ENCODE peak calls at places on chromosomes 3 and 15, in five cellular contexts. G, I, F, E and D are unnamed samples. For H3K4me1, the result is how much of the 10 kb centered on the place peaks cover.

GRCh38 chr3:114775395-114775794 is 371.7 kb downstream of the ZBTB20 start:
- DNase-seq in G (peak), I (no peak), F (no peak), E (no peak), D (no peak)

GRCh38 chr3:65619391-65620298 is 419.1 kb downstream of the MAGI1 start:
- DNase-seq in G (peak), I (no peak), F (no peak), E (no peak), D (no peak)

GRCh38 chr3:30473374-30474051 is 132.9 kb upstream of the TGFBR2 start:
- DNase-seq in G (peak), I (no peak), F (peak), E (peak), D (no peak)

GRCh38 chr3:46334911-46335478 is 18.9 kb upstream of the CCR2 start:
- DNase-seq in G (peak), I (no peak), F (peak), E (no peak), D (no peak)

GRCh38 chr15:100665570-100665969 is 63.2 kb downstream of the ASB7 start:
- DNase-seq in G (peak), I (no peak), F (no peak), E (no peak), D (no peak)

GRCh38 chr3:122030381-122031122 is 8.5 kb upstream of the ILDR1 start:
- DNase-seq in G (peak), I (no peak), F (no peak), E (no peak), D (no peak)

GRCh38 chr3:49703443-49703927 is 14.1 kb downstream of the RNF123 start:
- DNase-seq in G (peak), I (no peak), F (peak), E (peak), D (peak)

GRCh38 chr3:107927361-107928083 is 163.3 kb downstream of the CD47 start:
- DNase-seq in G (peak), I (no peak), F (peak), E (peak), D (peak)

GRCh38 chr3:195859061-195859845 is 47.5 kb upstream of the MUC4 start:
- DNase-seq in G (peak), I (peak), F (peak), E (peak), D (peak)

GRCh38 chr3:59266551-59266950 is 216.7 kb upstream of the CFAP20DC start:
- DNase-seq in G (peak), I (no peak), F (peak), E (no peak), D (no peak)

GRCh38 chr3:103924544-103924943 is 1442.2 kb upstream of the ALCAM start:
- DNase-seq in G (no peak), I (no peak), F (no peak), E (no peak), D (no peak)

GRCh38 chr3:42117175-42118008 is 26.2 kb downstream of the TRAK1 start:
- DNase-seq in G (peak), I (no peak), F (peak), E (peak), D (peak)

GRCh38 chr3:66394261-66395249 is 106.3 kb downstream of the LRIG1 start:
- DNase-seq in G (peak), I (peak), F (no peak), E (no peak), D (no peak)

GRCh38 chr3:146129750-146130149 is 31.2 kb downstream of the PLOD2 start:
- DNase-seq in G (no peak), I (no peak), F (no peak), E (no peak), D (no peak)

GRCh38 chr3:120147072-120147871 is 53.0 kb upstream of the GSK3B start:
- DNase-seq in G (no peak), I (no peak), F (peak), E (no peak), D (peak)

GRCh38 chr3:14478943-14479550 is 61.1 kb downstream of the GRIP2 start:
- DNase-seq in G (no peak), I (no peak), F (no peak), E (no peak), D (no peak)

GRCh38 chr3:187987919-187988318 is 166.0 kb upstream of the LPP start:
- DNase-seq in G (no peak), I (no peak), F (no peak), E (no peak), D (no peak)

GRCh38 chr3:55191911-55192787 is 264.3 kb upstream of the LRTM1 start:
- DNase-seq in G (peak), I (no peak), F (peak), E (no peak), D (no peak)

GRCh38 chr15:77002954-77003912 is 8.3 kb downstream of the PSTPIP1 start:
- DNase-seq in G (no peak), I (no peak), F (no peak), E (peak), D (no peak)

GRCh38 chr3:55309336-55309735 is 177.8 kb downstream of the WNT5A start:
- DNase-seq in G (peak), I (no peak), F (no peak), E (no peak), D (no peak)

DNA sequence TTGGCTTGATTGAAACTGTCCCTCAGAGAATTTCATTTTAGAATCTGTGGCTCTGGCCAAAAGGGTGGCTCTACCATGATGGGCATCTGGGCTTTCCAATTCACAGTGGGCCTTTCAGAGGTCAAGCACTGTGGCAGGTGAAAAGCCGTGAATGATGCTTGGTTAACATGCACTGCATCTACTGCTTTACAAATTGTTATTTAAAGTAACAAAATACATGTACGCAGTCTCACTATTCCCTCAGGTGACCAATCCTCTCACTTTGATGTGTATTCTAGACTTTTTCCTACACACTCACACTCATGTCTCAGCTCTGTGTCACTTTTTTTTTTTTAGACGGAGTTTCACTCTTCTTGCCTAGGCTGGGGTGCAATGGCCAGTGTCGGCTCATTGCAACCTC is 70.5 kb downstream of the MGLL start:
- DNase-seq in G (no peak), I (no peak), F (no peak), E (no peak), D (no peak)
- H3K4me1 ChIP-seq in G (under half), I (under half), F (under half), E (half or more), D (under half)

GRCh38 chr3:40572588-40572987 is 47.8 kb downstream of the ZNF621 start:
- DNase-seq in G (no peak), I (no peak), F (no peak), E (no peak), D (no peak)
- TF ChIP-seq CTCF in G (no peak), I (no peak), F (no peak), E (no peak), D (no peak)

GRCh38 chr3:172107403-172107802 is 68.0 kb downstream of the FNDC3B start:
- DNase-seq in G (no peak), I (no peak), F (no peak), E (no peak), D (no peak)
- H3K4me3 ChIP-seq in G (no peak), I (no peak), F (no peak), E (no peak), D (no peak)

GRCh38 chr3:165903885-165904284 is 66.7 kb upstream of the BCHE start:
- DNase-seq in G (no peak), I (no peak), F (peak), E (no peak), D (no peak)
- H3K4me1 ChIP-seq in G (under half), I (under half), F (under half), E (under half), D (under half)

GRCh38 chr3:133162906-133163305 is 124.7 kb downstream of the TMEM108 start:
- DNase-seq in G (no peak), I (no peak), F (no peak), E (no peak), D (no peak)

GRCh38 chr3:133167340-133168024 is 129.3 kb downstream of the TMEM108 start:
- DNase-seq in G (no peak), I (no peak), F (no peak), E (no peak), D (no peak)

GRCh38 chr3:133169669-133170068 is 131.5 kb downstream of the TMEM108 start:
- DNase-seq in G (no peak), I (no peak), F (no peak), E (no peak), D (no peak)

DNA sequence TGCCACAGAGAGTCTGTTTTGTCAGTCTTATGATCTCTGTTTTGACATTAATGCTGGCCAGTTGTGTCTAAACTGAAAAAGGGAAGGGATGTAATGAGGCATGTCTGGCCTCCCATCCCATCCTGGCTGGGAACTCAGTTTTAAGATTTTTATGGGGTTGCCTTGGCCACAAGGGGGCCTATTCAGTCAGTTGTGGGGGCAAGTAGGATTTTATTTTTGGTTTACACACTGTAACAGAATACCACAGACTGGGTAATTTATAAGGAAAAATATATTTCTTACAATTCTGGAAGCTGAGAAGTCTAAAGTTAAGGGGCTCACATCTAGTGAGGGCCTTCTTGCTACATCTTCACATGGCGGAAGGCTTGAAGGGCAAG is 129.8 kb downstream of the TMEM108 start:
- DNase-seq in G (no peak), I (no peak), F (no peak), E (no peak), D (no peak)
- TF ChIP-seq CTCF in G (no peak), I (no peak), F (no peak), E (no peak), D (no peak)

DNA sequence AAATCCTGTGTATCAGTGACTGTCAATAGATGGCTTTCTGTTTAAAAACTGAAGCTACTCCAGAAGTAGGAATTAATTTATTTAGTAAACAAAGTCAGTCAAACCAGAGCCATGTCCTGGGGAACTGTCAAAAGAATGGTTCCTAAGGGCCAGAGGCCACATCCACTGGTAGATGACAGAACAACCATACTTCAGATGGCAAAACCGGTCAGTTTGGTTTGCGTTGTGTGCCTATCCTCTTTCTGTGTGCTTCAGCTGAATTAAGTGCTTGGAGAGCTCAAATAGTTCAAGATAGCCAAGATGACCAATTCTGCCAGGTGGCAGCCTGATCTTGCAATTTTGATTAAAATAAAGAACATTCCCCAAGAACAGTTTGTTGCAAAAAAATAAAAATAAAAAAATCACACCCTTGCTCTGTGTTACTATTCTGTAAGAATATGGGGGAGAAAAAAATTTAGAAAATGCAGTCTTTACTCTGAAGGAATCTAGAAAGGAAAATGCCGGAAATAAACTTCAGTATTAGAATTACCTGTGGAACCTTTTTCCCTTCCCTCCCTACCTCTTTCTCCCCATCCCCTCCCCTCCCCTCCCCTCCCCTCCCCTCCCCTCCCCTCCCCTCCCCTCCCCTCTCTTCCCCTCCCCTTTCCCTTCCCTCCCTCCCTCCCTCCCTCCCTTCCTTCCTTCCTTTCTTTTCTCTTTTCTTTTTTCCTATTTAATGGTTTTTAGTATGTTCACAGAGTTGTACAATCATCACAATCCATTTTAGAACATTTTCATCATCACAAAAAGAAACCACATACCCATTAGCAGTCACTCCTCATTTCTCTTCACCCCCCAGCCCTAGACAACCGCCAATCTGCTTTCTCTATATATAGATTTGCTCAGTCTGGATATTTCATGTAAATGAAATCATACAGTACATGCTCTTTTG is 2.6 kb downstream of the MAP3K13 start:
- DNase-seq in G (no peak), I (no peak), F (peak), E (no peak), D (peak)
- H3K4me3 ChIP-seq in G (no peak), I (no peak), F (no peak), E (no peak), D (no peak)

GRCh38 chr3:150746791-150747590 is 16.0 kb downstream of the SIAH2 start:
- DNase-seq in G (no peak), I (no peak), F (no peak), E (no peak), D (no peak)

GRCh38 chr3:150744041-150745026 is 18.6 kb downstream of the SIAH2 start:
- DNase-seq in G (no peak), I (no peak), F (peak), E (no peak), D (no peak)

GRCh38 chr3:150743508-150743907 is 19.5 kb downstream of the SIAH2 start:
- DNase-seq in G (peak), I (no peak), F (peak), E (no peak), D (no peak)

GRCh38 chr3:150747909-150748568 is 14.9 kb downstream of the SIAH2 start:
- DNase-seq in G (no peak), I (no peak), F (no peak), E (no peak), D (no peak)

GRCh38 chr3:150745832-150746231 is 17.1 kb downstream of the SIAH2 start:
- DNase-seq in G (no peak), I (no peak), F (no peak), E (no peak), D (no peak)
- H3K4me1 ChIP-seq in G (under half), I (half or more), F (under half), E (half or more), D (under half)